ENCODE peak calls at places on chromosomes 16 and 17, in six cellular contexts. R is A549, E is astrocyte, B is thoracic aorta, P is esophagus squamous epithelium, T is endothelial cell of umbilical vein. K is an unnamed sample.

GRCh38 chr16:78331749-78332148 is 232.3 kb downstream of the WWOX start:
- DNase-seq in R (no peak), E (no peak), B (no peak), P (no peak), T (peak; percentile 0), K (no peak)

GRCh38 chr17:45307290-45308015 is 9.4 kb downstream of the MAP3K14 start:
- DNase-seq in R (no peak), E (peak; percentile 85), B (no peak), P (no peak), T (peak; percentile 88), K (peak; percentile 91)

GRCh38 chr16:15494231-15494630 is 59.8 kb downstream of the BMERB1 start:
- DNase-seq in R (no peak), E (peak; percentile 87), B (no peak), P (no peak), T (no peak), K (peak; percentile 43)

GRCh38 chr16:48558269-48558915 is 51.6 kb downstream of the N4BP1 start:
- DNase-seq in R (no peak), E (no peak), B (no peak), P (no peak), T (peak; percentile 25), K (peak; percentile 23)

GRCh38 chr17:4479982-4480751 is 18.5 kb upstream of the SPNS2 start:
- DNase-seq in R (no peak), E (no peak), B (no peak), P (no peak), T (no peak), K (no peak)

GRCh38 chr17:57424777-57425188 is 168.5 kb downstream of the MSI2 start:
- DNase-seq in R (no peak), E (no peak), B (no peak), P (no peak), T (peak; percentile 71), K (no peak)

GRCh38 chr17:4938670-4939553 is 934 bp downstream of the SLC25A11 start:
- DNase-seq in R (no peak), E (no peak), B (no peak), P (no peak), T (no peak), K (no peak)

GRCh38 chr17:28133562-28133970 is 91.1 kb downstream of the NLK start:
- DNase-seq in R (no peak), E (peak; percentile 86), B (no peak), P (no peak), T (peak; percentile 90), K (peak; percentile 79)

GRCh38 chr16:11010576-11011221 is 66.3 kb downstream of the CLEC16A start:
- DNase-seq in R (no peak), E (no peak), B (no peak), P (no peak), T (no peak), K (no peak)

GRCh38 chr16:34803683-34804416 is 1344.4 kb downstream of the TP53TG3F start:
- DNase-seq in R (no peak), E (no peak), B (no peak), P (no peak), T (no peak), K (no peak)

GRCh38 chr17:49696233-49696761 is 11.5 kb downstream of the SLC35B1 start:
- DNase-seq in R (no peak), E (no peak), B (no peak), P (no peak), T (no peak), K (no peak)

GRCh38 chr17:77749316-77749715 is 209.2 kb upstream of the TNRC6C start:
- DNase-seq in R (no peak), E (no peak), B (no peak), P (no peak), T (no peak), K (no peak)

GRCh38 chr17:2564876-2565275 is 28.6 kb upstream of the PAFAH1B1 start:
- DNase-seq in R (no peak), E (peak; percentile 10), B (no peak), P (no peak), T (no peak), K (no peak)

GRCh38 chr16:54633943-54634362 is 296.7 kb upstream of the IRX5 start:
- DNase-seq in R (peak; percentile 38), E (no peak), B (peak; percentile 35), P (no peak), T (peak; percentile 21), K (no peak)

GRCh38 chr16:89921699-89922476 is 1.3 kb upstream of the TUBB3 start:
- DNase-seq in R (peak; percentile 90), E (peak; percentile 91), B (peak; percentile 71), P (no peak), T (peak; percentile 91), K (peak; percentile 96)

GRCh38 chr16:57528499-57529323 is 7.7 kb downstream of the CCDC102A start:
- DNase-seq in R (no peak), E (no peak), B (no peak), P (no peak), T (no peak), K (no peak)

GRCh38 chr17:35390156-35390555 is 16.7 kb upstream of the SLFN11 start:
- DNase-seq in R (no peak), E (no peak), B (no peak), P (no peak), T (no peak), K (no peak)

GRCh38 chr17:70857351-70857750 is 688.0 kb downstream of the KCNJ2 start:
- DNase-seq in R (no peak), E (no peak), B (no peak), P (no peak), T (no peak), K (no peak)

GRCh38 chr17:58643147-58643546 is 48.7 kb downstream of the TEX14 start:
- DNase-seq in R (peak; percentile 56), E (peak; percentile 82), B (no peak), P (no peak), T (peak; percentile 35), K (peak; percentile 71)

GRCh38 chr17:57911834-57912673 is 43.2 kb downstream of the CUEDC1 start:
- DNase-seq in R (no peak), E (peak; percentile 68), B (peak; percentile 76), P (no peak), T (peak; percentile 89), K (no peak)

GRCh38 chr17:58189436-58190146 is 2.9 kb upstream of the EPX start:
- DNase-seq in R (peak; percentile 71), E (peak; percentile 84), B (no peak), P (no peak), T (peak; percentile 9), K (peak; percentile 85)

GRCh38 chr17:52297230-52298010 is 138.9 kb upstream of the CA10 start:
- DNase-seq in R (peak; percentile 1), E (no peak), B (no peak), P (no peak), T (no peak), K (no peak)
- TF ChIP-seq CTCF in R (no peak), E (no peak), B (no peak), P (no peak), T (no peak), K (no peak)

GRCh38 chr16:29899516-29900101 is at the start of gene SEZ6L2:
- DNase-seq in R (peak; percentile 89), E (peak; percentile 88), B (no peak), P (no peak), T (peak; percentile 79), K (peak; percentile 28)
- TF ChIP-seq CTCF in R (no peak), E (peak; percentile 13), B (no peak), P (no peak), T (no peak), K (peak; percentile 41)

GRCh38 chr17:8016632-8017424 is 14.4 kb downstream of the GUCY2D start:
- DNase-seq in R (peak; percentile 62), E (no peak), B (no peak), P (no peak), T (peak; percentile 12), K (no peak)
- TF ChIP-seq CTCF in R (peak; percentile 89), E (peak; percentile 47), B (peak; percentile 28), P (peak; percentile 74), T (peak; percentile 55), K (peak; percentile 76)

DNA sequence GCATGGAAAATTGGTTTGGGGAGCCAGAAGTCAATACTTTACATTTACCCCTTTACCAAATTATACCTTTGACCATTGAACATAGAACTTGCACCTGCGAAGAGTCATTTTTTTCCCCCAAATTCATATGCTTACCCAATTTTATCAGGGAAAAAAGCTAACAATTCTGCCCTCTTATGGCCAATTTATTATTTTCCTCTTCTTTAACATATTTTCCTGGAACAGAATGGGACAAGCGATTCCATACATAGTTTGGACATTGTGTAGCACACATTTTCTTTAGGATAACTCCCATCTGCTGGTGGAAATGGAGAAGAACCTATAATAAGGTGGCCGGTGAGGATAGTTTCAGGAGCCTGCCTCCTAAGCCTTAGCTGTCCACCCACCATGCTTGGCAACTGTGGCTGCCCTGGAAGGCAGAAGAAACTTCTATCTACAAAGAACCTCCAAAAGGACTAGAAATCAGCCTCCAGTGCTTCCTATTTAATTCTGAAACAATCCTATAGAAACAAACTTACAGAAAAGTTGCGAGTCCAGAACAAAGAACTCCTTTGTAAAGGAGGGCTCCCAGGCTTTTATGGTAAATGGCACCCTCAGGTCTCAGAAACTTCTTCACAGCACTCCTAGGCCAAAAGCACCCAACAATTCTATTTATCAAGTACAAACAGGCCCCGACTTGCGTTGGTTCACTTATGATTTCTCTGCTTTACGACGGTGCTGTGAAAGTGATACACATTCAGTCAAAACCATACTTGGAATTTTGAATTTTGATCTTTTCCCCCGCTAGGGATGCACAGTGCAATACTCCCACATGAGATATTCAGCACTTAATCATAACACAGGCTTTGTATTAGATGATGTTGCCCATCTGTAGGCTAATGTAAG is 64.1 kb upstream of the CACNG4 start:
- DNase-seq in R (peak; percentile 32), E (no peak), B (no peak), P (no peak), T (peak; percentile 6), K (peak; percentile 50)
- TF ChIP-seq CTCF in R (peak; percentile 82), E (peak; percentile 44), B (no peak), P (no peak), T (no peak), K (peak; percentile 74)

DNA sequence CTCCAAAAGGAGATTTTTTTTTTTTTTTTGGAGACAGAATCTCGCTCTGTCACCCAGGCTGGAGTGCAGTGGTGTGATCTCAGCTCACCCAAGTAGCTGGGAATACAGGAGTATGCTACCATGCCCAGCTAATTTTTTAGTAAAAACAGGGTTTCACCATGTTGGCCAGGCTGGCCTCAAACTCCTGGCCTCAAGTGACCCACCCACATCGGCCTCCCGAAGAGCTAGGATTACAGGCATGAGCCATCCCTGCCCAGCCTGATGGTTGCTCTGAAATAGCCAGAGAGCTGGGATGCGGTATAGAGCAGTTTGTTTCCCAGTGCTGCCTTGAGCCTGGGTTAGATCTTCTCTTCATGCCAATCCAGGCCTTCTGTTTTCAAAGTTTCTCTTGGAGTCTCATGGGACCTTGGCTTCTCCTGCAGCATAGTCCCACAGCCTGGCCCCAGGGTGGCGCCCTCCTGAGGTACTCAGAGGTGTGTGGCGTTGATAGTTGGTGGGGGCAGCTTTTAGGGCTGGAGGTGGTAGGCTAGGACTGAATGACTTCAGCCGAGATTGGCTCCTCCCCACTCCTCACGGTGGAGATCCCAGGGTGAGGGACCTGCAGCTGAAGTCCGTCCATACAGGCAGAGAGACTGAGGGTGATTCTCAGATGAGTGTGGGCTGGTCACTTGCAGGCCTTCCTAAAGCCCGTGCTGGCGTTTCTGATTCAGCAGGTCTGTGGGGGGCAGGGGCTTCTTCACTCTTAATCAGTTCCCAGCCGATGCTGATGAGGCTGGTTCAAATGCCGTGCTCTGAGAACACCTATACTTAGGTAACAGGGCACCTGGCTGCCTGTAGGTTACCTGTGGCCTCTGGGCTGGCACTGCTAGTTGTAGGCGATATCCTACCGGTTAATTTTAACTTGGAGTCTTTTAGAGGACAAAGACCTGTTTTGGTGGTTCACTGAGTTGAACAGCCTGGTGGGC is 52.0 kb downstream of the TNFRSF13B start:
- DNase-seq in R (no peak), E (no peak), B (no peak), P (no peak), T (no peak), K (no peak)
- TF ChIP-seq CTCF in R (no peak), E (no peak), B (no peak), P (no peak), T (no peak), K (peak; percentile 40)

GRCh38 chr17:54795046-54795445 is 105.6 kb upstream of the TOM1L1 start:
- DNase-seq in R (no peak), E (no peak), B (no peak), P (no peak), T (no peak), K (no peak)
- TF ChIP-seq CTCF in R (no peak), E (no peak), B (no peak), P (no peak), T (no peak), K (no peak)

K was measured in HFFc6.